ENCODE peak calls at places on chromosome 4, in ten cellular contexts. One of them, this sample, is unnamed.

GRCh38 chr4:113472864-113473263 is 288.7 kb downstream of the CAMK2D start:
- DNase-seq in cardiac fibroblast: no peak
- DNase-seq in epithelial cell of proximal tubule: no peak
- DNase-seq in WTC11: no peak
- DNase-seq in CD8-positive, alpha-beta T cell: no peak
- DNase-seq in GM12865: no peak
- DNase-seq in AG09309: no peak
- DNase-seq in left ventricle myocardium inferior: no peak
- DNase-seq in GM12878: no peak
- DNase-seq in Panc1: no peak
- DNase-seq in this sample: no peak

GRCh38 chr4:55364691-55365346 is 18.8 kb downstream of the SRD5A3 start:
- DNase-seq in cardiac fibroblast: no peak
- DNase-seq in epithelial cell of proximal tubule: no peak
- DNase-seq in WTC11: no peak
- DNase-seq in CD8-positive, alpha-beta T cell: no peak
- DNase-seq in GM12865: no peak
- DNase-seq in AG09309: no peak
- DNase-seq in left ventricle myocardium inferior: no peak
- DNase-seq in GM12878: no peak
- DNase-seq in Panc1: no peak
- DNase-seq in this sample: no peak

GRCh38 chr4:106541253-106541652 is 172.7 kb upstream of the GIMD1 start:
- DNase-seq in cardiac fibroblast: no peak
- DNase-seq in epithelial cell of proximal tubule: no peak
- DNase-seq in WTC11: no peak
- DNase-seq in CD8-positive, alpha-beta T cell: no peak
- DNase-seq in GM12865: no peak
- DNase-seq in AG09309: peak; percentile 27
- DNase-seq in left ventricle myocardium inferior: no peak
- DNase-seq in GM12878: no peak
- DNase-seq in Panc1: no peak
- DNase-seq in this sample: no peak

GRCh38 chr4:40525811-40526598 is 103.7 kb downstream of the RBM47 start:
- DNase-seq in cardiac fibroblast: peak; percentile 92
- DNase-seq in epithelial cell of proximal tubule: peak; percentile 84
- DNase-seq in WTC11: peak; percentile 36
- DNase-seq in CD8-positive, alpha-beta T cell: no peak
- DNase-seq in GM12865: no peak
- DNase-seq in AG09309: peak; percentile 63
- DNase-seq in left ventricle myocardium inferior: no peak
- DNase-seq in GM12878: no peak
- DNase-seq in Panc1: no peak
- DNase-seq in this sample: no peak

GRCh38 chr4:169922632-169923276 is 103.4 kb downstream of the MFAP3L start:
- DNase-seq in cardiac fibroblast: peak; percentile 5
- DNase-seq in epithelial cell of proximal tubule: no peak
- DNase-seq in WTC11: no peak
- DNase-seq in CD8-positive, alpha-beta T cell: no peak
- DNase-seq in GM12865: no peak
- DNase-seq in AG09309: no peak
- DNase-seq in left ventricle myocardium inferior: no peak
- DNase-seq in GM12878: no peak
- DNase-seq in Panc1: no peak
- DNase-seq in this sample: no peak

GRCh38 chr4:158209825-158210807 is at the start of gene TMEM144:
- DNase-seq in cardiac fibroblast: peak; percentile 91
- DNase-seq in epithelial cell of proximal tubule: peak; percentile 72
- DNase-seq in WTC11: peak; percentile 86
- DNase-seq in CD8-positive, alpha-beta T cell: peak; percentile 8
- DNase-seq in GM12865: no peak
- DNase-seq in AG09309: peak; percentile 39
- DNase-seq in left ventricle myocardium inferior: peak; percentile 91
- DNase-seq in GM12878: no peak
- DNase-seq in Panc1: peak; percentile 45
- DNase-seq in this sample: no peak

GRCh38 chr4:124783847-124784246 is 71.3 kb upstream of the ANKRD50 start:
- DNase-seq in cardiac fibroblast: peak; percentile 7
- DNase-seq in epithelial cell of proximal tubule: no peak
- DNase-seq in WTC11: no peak
- DNase-seq in CD8-positive, alpha-beta T cell: no peak
- DNase-seq in GM12865: no peak
- DNase-seq in AG09309: no peak
- DNase-seq in left ventricle myocardium inferior: no peak
- DNase-seq in GM12878: no peak
- DNase-seq in Panc1: no peak
- DNase-seq in this sample: no peak

GRCh38 chr4:109816082-109816442 is 500 bp downstream of the GAR1 start:
- DNase-seq in cardiac fibroblast: no peak
- DNase-seq in epithelial cell of proximal tubule: no peak
- DNase-seq in WTC11: no peak
- DNase-seq in CD8-positive, alpha-beta T cell: peak; percentile 44
- DNase-seq in GM12865: peak; percentile 29
- DNase-seq in AG09309: no peak
- DNase-seq in left ventricle myocardium inferior: no peak
- DNase-seq in GM12878: no peak
- DNase-seq in Panc1: no peak
- DNase-seq in this sample: no peak

GRCh38 chr4:8160233-8160560 is 1.6 kb upstream of the ABLIM2 start:
- DNase-seq in cardiac fibroblast: no peak
- DNase-seq in epithelial cell of proximal tubule: no peak
- DNase-seq in WTC11: no peak
- DNase-seq in CD8-positive, alpha-beta T cell: no peak
- DNase-seq in GM12865: no peak
- DNase-seq in AG09309: no peak
- DNase-seq in left ventricle myocardium inferior: no peak
- DNase-seq in GM12878: no peak
- DNase-seq in Panc1: no peak
- DNase-seq in this sample: no peak

GRCh38 chr4:158192439-158193158 is 17.7 kb upstream of the TMEM144 start:
- DNase-seq in cardiac fibroblast: no peak
- DNase-seq in epithelial cell of proximal tubule: no peak
- DNase-seq in WTC11: no peak
- DNase-seq in CD8-positive, alpha-beta T cell: no peak
- DNase-seq in GM12865: no peak
- DNase-seq in AG09309: no peak
- DNase-seq in left ventricle myocardium inferior: no peak
- DNase-seq in GM12878: no peak
- DNase-seq in Panc1: no peak
- DNase-seq in this sample: no peak

GRCh38 chr4:102827674-102828496 is 534 bp upstream of the UBE2D3 start:
- DNase-seq in cardiac fibroblast: peak; percentile 100
- DNase-seq in epithelial cell of proximal tubule: peak; percentile 99
- DNase-seq in WTC11: peak; percentile 96
- DNase-seq in CD8-positive, alpha-beta T cell: peak; percentile 99
- DNase-seq in GM12865: peak; percentile 100
- DNase-seq in AG09309: peak; percentile 100
- DNase-seq in left ventricle myocardium inferior: peak; percentile 99
- DNase-seq in GM12878: peak; percentile 100
- DNase-seq in Panc1: peak; percentile 97
- DNase-seq in this sample: peak; percentile 88
- TF ChIP-seq CTCF in cardiac fibroblast: no peak
- TF ChIP-seq CTCF in epithelial cell of proximal tubule: no peak
- TF ChIP-seq CTCF in WTC11: no peak
- TF ChIP-seq CTCF in CD8-positive, alpha-beta T cell: no peak
- TF ChIP-seq CTCF in GM12865: no peak
- TF ChIP-seq CTCF in AG09309: no peak
- TF ChIP-seq CTCF in left ventricle myocardium inferior: no peak
- TF ChIP-seq CTCF in GM12878: no peak
- TF ChIP-seq CTCF in Panc1: no peak
- TF ChIP-seq CTCF in this sample: no peak

DNA sequence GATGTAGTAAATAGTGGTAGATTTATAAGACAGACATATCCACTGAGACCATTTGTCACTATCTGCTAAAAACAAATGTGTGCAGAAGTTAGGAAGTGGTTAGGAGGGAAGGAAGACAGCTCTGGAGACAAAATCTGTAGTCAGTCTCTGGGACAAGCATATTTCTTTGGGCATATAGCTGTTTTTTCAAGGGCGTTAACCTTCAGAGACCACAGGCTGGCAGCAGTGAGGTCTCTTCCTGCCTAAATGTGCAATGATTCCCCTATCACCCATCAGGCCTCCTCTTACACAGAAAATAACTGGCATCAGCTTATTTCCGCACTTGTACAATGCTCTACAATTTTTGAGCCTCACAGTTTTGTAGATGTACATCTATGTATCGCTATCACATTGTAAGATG is 6.5 kb downstream of the TMEM150C start:
- DNase-seq in cardiac fibroblast: no peak
- DNase-seq in epithelial cell of proximal tubule: no peak
- DNase-seq in WTC11: no peak
- DNase-seq in CD8-positive, alpha-beta T cell: no peak
- DNase-seq in GM12865: no peak
- DNase-seq in AG09309: no peak
- DNase-seq in left ventricle myocardium inferior: no peak
- DNase-seq in GM12878: no peak
- DNase-seq in Panc1: no peak
- DNase-seq in this sample: no peak
- TF ChIP-seq CTCF in cardiac fibroblast: no peak
- TF ChIP-seq CTCF in epithelial cell of proximal tubule: peak; percentile 7
- TF ChIP-seq CTCF in WTC11: no peak
- TF ChIP-seq CTCF in CD8-positive, alpha-beta T cell: no peak
- TF ChIP-seq CTCF in GM12865: no peak
- TF ChIP-seq CTCF in AG09309: peak; percentile 26
- TF ChIP-seq CTCF in left ventricle myocardium inferior: no peak
- TF ChIP-seq CTCF in GM12878: no peak
- TF ChIP-seq CTCF in Panc1: peak; percentile 40
- TF ChIP-seq CTCF in this sample: no peak

DNA sequence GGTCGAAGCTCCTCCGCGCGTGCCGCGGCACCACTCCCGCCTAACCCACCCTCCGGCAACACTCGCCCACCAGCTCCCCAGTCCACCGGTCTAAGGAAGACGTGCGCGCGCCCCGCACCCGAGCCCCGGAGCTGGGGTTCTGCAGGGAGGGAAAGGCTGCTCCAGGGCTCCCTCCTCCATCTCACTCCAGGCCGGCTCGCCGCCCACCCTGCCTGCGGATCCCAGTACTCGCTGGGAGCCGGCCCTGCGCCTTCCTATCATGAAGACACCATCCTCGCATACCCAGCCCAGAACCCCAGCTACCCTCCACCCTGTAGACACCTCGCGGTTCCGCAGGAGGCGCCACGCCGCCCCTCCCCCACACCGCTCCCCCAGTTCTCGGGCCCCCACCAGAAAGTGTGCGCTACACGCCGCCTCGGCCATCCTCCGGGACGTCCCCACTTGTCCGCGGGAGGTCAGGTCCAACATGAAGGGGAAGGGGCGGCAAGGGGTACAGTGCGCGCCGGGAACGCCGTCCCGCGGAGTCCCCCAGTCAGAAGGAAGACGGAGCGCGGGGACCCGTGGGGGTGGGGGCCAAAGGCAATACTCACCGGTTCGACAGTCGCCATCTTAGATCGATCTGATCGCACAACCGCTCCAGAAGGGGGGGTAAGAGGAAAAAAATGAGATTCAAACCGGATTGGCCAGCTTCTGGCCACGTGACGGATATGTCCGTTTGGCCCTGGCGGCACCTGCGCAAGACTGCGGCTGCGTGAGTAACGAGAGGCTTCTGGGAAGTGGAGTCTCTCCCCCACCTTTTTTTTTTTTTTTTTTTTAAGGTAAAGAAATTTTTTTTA is at the start of gene EIF4E:
- DNase-seq in cardiac fibroblast: peak; percentile 99
- DNase-seq in epithelial cell of proximal tubule: peak; percentile 90
- DNase-seq in WTC11: peak; percentile 95
- DNase-seq in CD8-positive, alpha-beta T cell: peak; percentile 94
- DNase-seq in GM12865: peak; percentile 99
- DNase-seq in AG09309: peak; percentile 97
- DNase-seq in left ventricle myocardium inferior: peak; percentile 97
- DNase-seq in GM12878: peak; percentile 96
- DNase-seq in Panc1: peak; percentile 90
- DNase-seq in this sample: peak; percentile 83
- TF ChIP-seq CTCF in cardiac fibroblast: peak; percentile 10
- TF ChIP-seq CTCF in epithelial cell of proximal tubule: peak; percentile 18
- TF ChIP-seq CTCF in WTC11: no peak
- TF ChIP-seq CTCF in CD8-positive, alpha-beta T cell: peak; percentile 32
- TF ChIP-seq CTCF in GM12865: peak; percentile 35
- TF ChIP-seq CTCF in AG09309: peak; percentile 12
- TF ChIP-seq CTCF in left ventricle myocardium inferior: no peak
- TF ChIP-seq CTCF in GM12878: peak; percentile 27
- TF ChIP-seq CTCF in Panc1: no peak
- TF ChIP-seq CTCF in this sample: no peak

GRCh38 chr4:36286481-36286871 is 5.1 kb downstream of the DTHD1 start:
- DNase-seq in cardiac fibroblast: no peak
- DNase-seq in epithelial cell of proximal tubule: no peak
- DNase-seq in WTC11: no peak
- DNase-seq in CD8-positive, alpha-beta T cell: no peak
- DNase-seq in GM12865: no peak
- DNase-seq in AG09309: no peak
- DNase-seq in left ventricle myocardium inferior: no peak
- DNase-seq in GM12878: no peak
- DNase-seq in Panc1: no peak
- DNase-seq in this sample: no peak

GRCh38 chr4:36288727-36289126 is 7.3 kb downstream of the DTHD1 start:
- DNase-seq in cardiac fibroblast: no peak
- DNase-seq in epithelial cell of proximal tubule: no peak
- DNase-seq in WTC11: no peak
- DNase-seq in CD8-positive, alpha-beta T cell: no peak
- DNase-seq in GM12865: no peak
- DNase-seq in AG09309: no peak
- DNase-seq in left ventricle myocardium inferior: no peak
- DNase-seq in GM12878: no peak
- DNase-seq in Panc1: no peak
- DNase-seq in this sample: no peak

GRCh38 chr4:36281384-36282106 is at the start of gene DTHD1:
- DNase-seq in cardiac fibroblast: no peak
- DNase-seq in epithelial cell of proximal tubule: no peak
- DNase-seq in WTC11: no peak
- DNase-seq in CD8-positive, alpha-beta T cell: peak; percentile 18
- DNase-seq in GM12865: no peak
- DNase-seq in AG09309: no peak
- DNase-seq in left ventricle myocardium inferior: no peak
- DNase-seq in GM12878: no peak
- DNase-seq in Panc1: no peak
- DNase-seq in this sample: no peak

GRCh38 chr4:36283912-36284465 is 2.6 kb downstream of the DTHD1 start:
- DNase-seq in cardiac fibroblast: no peak
- DNase-seq in epithelial cell of proximal tubule: no peak
- DNase-seq in WTC11: no peak
- DNase-seq in CD8-positive, alpha-beta T cell: no peak
- DNase-seq in GM12865: no peak
- DNase-seq in AG09309: no peak
- DNase-seq in left ventricle myocardium inferior: no peak
- DNase-seq in GM12878: no peak
- DNase-seq in Panc1: no peak
- DNase-seq in this sample: no peak

GRCh38 chr4:36285784-36286480 is 4.5 kb downstream of the DTHD1 start:
- DNase-seq in cardiac fibroblast: no peak
- DNase-seq in epithelial cell of proximal tubule: no peak
- DNase-seq in WTC11: no peak
- DNase-seq in CD8-positive, alpha-beta T cell: peak; percentile 48
- DNase-seq in GM12865: peak; percentile 92
- DNase-seq in AG09309: no peak
- DNase-seq in left ventricle myocardium inferior: no peak
- DNase-seq in GM12878: peak; percentile 93
- DNase-seq in Panc1: no peak
- DNase-seq in this sample: no peak
- TF ChIP-seq CTCF in cardiac fibroblast: no peak
- TF ChIP-seq CTCF in epithelial cell of proximal tubule: peak; percentile 2
- TF ChIP-seq CTCF in WTC11: no peak
- TF ChIP-seq CTCF in CD8-positive, alpha-beta T cell: no peak
- TF ChIP-seq CTCF in GM12865: peak; percentile 3
- TF ChIP-seq CTCF in AG09309: no peak
- TF ChIP-seq CTCF in left ventricle myocardium inferior: no peak
- TF ChIP-seq CTCF in GM12878: no peak
- TF ChIP-seq CTCF in Panc1: no peak
- TF ChIP-seq CTCF in this sample: no peak

This sample was measured in activated B cell treated with CpG ODN at 0.5 μM for 24 hours.